ENCODE peak calls at places on chromosomes 13 and 19, in six cellular contexts. F, D, I, P, E and Z are unnamed samples. For H3K36me3, the result is how much of the 10 kb centered on the place peaks cover.

GRCh38 chr13:20782116-20782708 is 8.5 kb upstream of the EEF1AKMT1 start:
- DNase-seq in F (no peak), D (no peak), I (no peak), P (no peak), E (no peak), Z (no peak)

GRCh38 chr13:24742294-24742693 is 21.7 kb upstream of the RNF17 start:
- DNase-seq in F (no peak), D (no peak), I (no peak), P (no peak), E (no peak), Z (no peak)

GRCh38 chr13:73741111-73741510 is 393.1 kb downstream of the KLF12 start:
- DNase-seq in F (peak), D (no peak), I (no peak), P (peak), E (no peak), Z (no peak)

GRCh38 chr19:50969413-50969760 is at the start of gene KLK6:
- DNase-seq in F (no peak), D (no peak), I (no peak), P (peak), E (no peak), Z (no peak)

GRCh38 chr19:48613852-48614435 is 932 bp downstream of the FAM83E start:
- DNase-seq in F (peak), D (no peak), I (no peak), P (no peak), E (no peak), Z (no peak)

GRCh38 chr13:21576424-21576823 is 27.5 kb downstream of the MICU2 start:
- DNase-seq in F (peak), D (no peak), I (no peak), P (peak), E (peak), Z (no peak)

GRCh38 chr19:47699360-47699917 is 13.8 kb upstream of the EHD2 start:
- DNase-seq in F (peak), D (no peak), I (peak), P (peak), E (no peak), Z (no peak)

GRCh38 chr19:6020166-6020967 is 42.4 kb upstream of the RANBP3 start:
- DNase-seq in F (no peak), D (no peak), I (peak), P (peak), E (no peak), Z (no peak)

GRCh38 chr19:3690551-3691371 is 9.5 kb downstream of the PIP5K1C start:
- DNase-seq in F (no peak), D (no peak), I (no peak), P (peak), E (no peak), Z (no peak)

GRCh38 chr19:20912973-20913372 is 10.1 kb upstream of the ZNF85 start:
- DNase-seq in F (no peak), D (no peak), I (no peak), P (no peak), E (no peak), Z (no peak)

GRCh38 chr19:43809762-43810696 is 7.8 kb upstream of the LYPD5 start:
- DNase-seq in F (peak), D (no peak), I (no peak), P (no peak), E (peak), Z (no peak)

GRCh38 chr19:17473041-17473440 is 2.7 kb downstream of the SLC27A1 start:
- DNase-seq in F (peak), D (no peak), I (no peak), P (peak), E (peak), Z (no peak)

GRCh38 chr19:17739121-17739875 is 12.0 kb upstream of the FCHO1 start:
- DNase-seq in F (no peak), D (peak), I (no peak), P (peak), E (no peak), Z (no peak)

GRCh38 chr13:97113231-97114001 is 108.7 kb upstream of the MBNL2 start:
- DNase-seq in F (no peak), D (no peak), I (no peak), P (no peak), E (no peak), Z (no peak)

GRCh38 chr13:43316997-43317396 is 293.6 kb downstream of the DNAJC15 start:
- DNase-seq in F (peak), D (no peak), I (no peak), P (peak), E (peak), Z (no peak)

GRCh38 chr13:99963832-99964339 is 7.7 kb downstream of the ZIC5 start:
- DNase-seq in F (no peak), D (no peak), I (no peak), P (no peak), E (no peak), Z (no peak)

DNA sequence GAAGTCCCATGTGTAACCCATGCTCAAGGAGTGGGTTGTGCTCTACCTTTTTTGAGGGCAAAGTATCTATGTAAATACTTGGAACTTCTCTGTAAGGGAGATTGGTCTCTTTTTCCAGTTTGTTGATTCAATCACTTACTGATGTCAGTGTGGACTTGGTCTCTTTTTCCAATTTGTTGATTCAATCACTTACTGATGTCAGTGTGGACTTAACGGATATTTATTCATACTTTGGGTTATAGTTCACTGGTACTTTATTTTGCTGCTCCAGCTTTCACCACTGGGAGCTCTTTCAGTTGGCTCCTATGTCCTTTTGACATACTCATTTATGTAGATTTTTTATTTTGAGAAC is 36.4 kb downstream of the COG3 start:
- DNase-seq in F (no peak), D (no peak), I (no peak), P (no peak), E (no peak), Z (no peak)
- H3K36me3 ChIP-seq in F (half or more), D (half or more), I (under half), P (under half), E (under half), Z (under half)

GRCh38 chr19:33509774-33510173 is 11.8 kb downstream of the PEPD start:
- DNase-seq in F (no peak), D (no peak), I (no peak), P (peak), E (no peak), Z (no peak)
- H3K4me3 ChIP-seq in F (no peak), D (no peak), I (no peak), P (no peak), E (no peak), Z (no peak)

DNA sequence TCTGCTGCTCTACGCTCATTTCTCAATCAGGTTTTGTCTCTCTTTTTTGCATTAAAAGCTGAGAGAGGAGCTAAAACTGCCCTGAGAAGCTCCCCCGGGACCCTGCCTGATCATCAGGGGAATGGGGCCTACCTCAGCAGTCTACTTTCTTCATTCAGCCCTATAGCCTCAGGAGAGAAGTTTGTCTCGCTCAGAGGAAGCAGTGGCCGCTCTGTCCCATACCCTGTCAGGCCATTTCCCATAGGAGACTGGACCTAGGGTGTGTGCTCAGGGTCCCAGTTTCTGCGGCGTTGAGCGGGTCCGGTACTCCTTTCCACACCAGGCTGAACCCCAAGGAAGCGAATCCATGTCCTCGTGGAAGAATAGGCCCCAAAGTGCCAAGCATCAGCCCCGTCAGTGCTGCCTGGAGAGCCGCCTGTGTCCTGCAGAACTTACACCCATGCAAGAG is 21.7 kb downstream of the UBE2L5 start:
- DNase-seq in F (no peak), D (no peak), I (no peak), P (no peak), E (no peak), Z (no peak)
- H3K36me3 ChIP-seq in F (under half), D (under half), I (under half), P (under half), E (under half), Z (under half)

DNA sequence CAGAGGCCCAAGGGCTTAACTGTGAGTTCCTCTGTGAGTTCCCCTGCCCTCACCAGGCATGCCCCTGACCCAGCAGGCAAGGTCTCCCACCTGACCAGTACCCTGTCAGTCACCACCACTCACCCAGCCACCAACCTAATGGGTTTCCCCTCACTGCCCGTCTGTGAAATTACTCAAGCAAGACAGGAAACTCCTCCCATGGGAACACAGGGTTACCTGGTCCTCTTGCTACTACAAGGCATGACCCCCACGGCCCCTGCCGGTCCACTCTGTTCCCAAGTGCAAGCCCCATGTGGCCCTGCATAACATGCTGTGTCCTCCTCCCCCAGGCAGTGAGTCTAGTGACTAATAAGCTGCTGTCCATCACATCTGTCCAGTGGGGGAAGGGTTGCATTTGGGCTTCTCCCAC is 8.0 kb upstream of the DHRS12 start:
- DNase-seq in F (no peak), D (no peak), I (no peak), P (no peak), E (no peak), Z (no peak)
- H3K4me3 ChIP-seq in F (no peak), D (no peak), I (no peak), P (no peak), E (no peak), Z (no peak)

GRCh38 chr19:58213075-58213369 is 15.7 kb upstream of the ZNF544 start:
- DNase-seq in F (no peak), D (no peak), I (no peak), P (no peak), E (no peak), Z (no peak)

GRCh38 chr19:58217069-58217481 is 11.6 kb upstream of the ZNF544 start:
- DNase-seq in F (no peak), D (no peak), I (no peak), P (no peak), E (no peak), Z (no peak)

GRCh38 chr19:58209577-58209976 is 19.1 kb upstream of the ZNF544 start:
- DNase-seq in F (no peak), D (no peak), I (no peak), P (no peak), E (no peak), Z (no peak)

GRCh38 chr19:58217607-58218391 is 10.9 kb upstream of the ZNF544 start:
- DNase-seq in F (no peak), D (no peak), I (no peak), P (peak), E (no peak), Z (no peak)

DNA sequence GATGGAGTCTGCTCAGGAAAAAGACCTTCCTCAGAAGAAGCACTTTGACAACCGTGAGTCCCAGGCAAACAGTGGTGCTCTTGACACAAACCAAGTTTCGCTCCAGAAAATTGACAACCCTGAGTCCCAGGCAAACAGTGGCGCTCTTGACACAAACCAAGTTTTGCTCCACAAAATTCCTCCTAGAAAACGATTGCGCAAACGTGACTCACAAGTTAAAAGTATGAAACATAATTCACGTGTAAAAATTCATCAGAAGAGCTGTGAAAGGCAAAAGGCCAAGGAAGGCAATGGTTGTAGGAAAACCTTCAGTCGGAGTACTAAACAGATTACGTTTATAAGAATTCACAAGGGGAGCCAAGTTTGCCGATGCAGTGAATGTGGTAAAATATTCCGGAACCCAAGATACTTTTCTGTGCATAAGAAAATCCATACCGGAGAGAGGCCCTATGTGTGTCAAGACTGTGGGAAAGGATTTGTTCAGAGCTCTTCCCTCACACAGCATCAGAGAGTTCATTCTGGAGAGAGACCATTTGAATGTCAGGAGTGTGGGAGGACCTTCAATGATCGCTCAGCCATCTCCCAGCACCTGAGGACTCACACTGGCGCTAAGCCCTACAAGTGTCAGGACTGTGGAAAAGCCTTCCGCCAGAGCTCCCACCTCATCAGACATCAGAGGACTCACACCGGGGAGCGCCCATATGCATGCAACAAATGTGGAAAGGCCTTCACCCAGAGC is 16.2 kb upstream of the ZNF544 start:
- DNase-seq in F (peak), D (no peak), I (no peak), P (no peak), E (no peak), Z (no peak)
- H3K36me3 ChIP-seq in F (half or more), D (half or more), I (half or more), P (half or more), E (under half), Z (under half)

GRCh38 chr19:16193466-16193865 is 4.2 kb upstream of the AP1M1 start:
- DNase-seq in F (no peak), D (no peak), I (no peak), P (no peak), E (no peak), Z (no peak)
- H3K4me3 ChIP-seq in F (no peak), D (no peak), I (no peak), P (no peak), E (no peak), Z (no peak)

GRCh38 chr13:113638806-113639205 is 19.2 kb downstream of the ATP4B start:
- DNase-seq in F (no peak), D (no peak), I (no peak), P (peak), E (no peak), Z (no peak)
- H3K36me3 ChIP-seq in F (under half), D (half or more), I (under half), P (half or more), E (under half), Z (under half)

DNA sequence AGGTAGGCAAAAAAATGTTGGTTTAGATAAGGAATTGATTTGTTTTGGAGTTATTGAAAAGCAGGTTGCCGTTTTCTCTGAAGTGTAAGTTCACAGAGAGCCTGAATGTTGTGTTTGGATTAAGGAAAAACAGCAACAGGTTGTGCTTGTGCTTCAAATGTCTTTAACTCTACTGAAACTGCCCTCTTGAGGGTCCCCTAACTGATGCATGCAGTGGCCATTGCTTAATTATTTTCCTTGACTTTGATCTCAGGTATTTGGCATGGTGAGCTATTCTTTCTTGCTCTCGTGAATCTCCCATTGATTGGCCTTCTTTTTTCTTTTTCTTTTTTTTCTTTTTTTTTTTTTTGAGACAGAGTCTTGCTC is 3.2 kb downstream of the GARRE1 start:
- DNase-seq in F (no peak), D (no peak), I (no peak), P (no peak), E (no peak), Z (no peak)
- H3K4me3 ChIP-seq in F (peak), D (no peak), I (no peak), P (no peak), E (no peak), Z (no peak)